ENCODE peak calls at places on chromosome 1, in ten cellular contexts. Q is progenitor cell of endocrine pancreas, H is esophagus muscularis mucosa, O is dorsolateral prefrontal cortex, X is keratinocyte, T is mesothelial cell of epicardium, E is GM20000, U is astrocyte of the cerebellum, L is RWPE1, V is cardiac fibroblast. R is an unnamed sample.

GRCh38 chr1:16241116-16241763 is 4.3 kb upstream of the CPLANE2 start:
- DNase-seq in Q (no peak), H (no peak), O (peak; percentile 31), X (no peak), T (no peak), E (no peak), U (no peak), L (no peak), V (no peak), R (no peak)

GRCh38 chr1:82451191-82451590 is 650.5 kb downstream of the ADGRL2 start:
- DNase-seq in Q (no peak), H (no peak), O (no peak), X (no peak), T (no peak), E (no peak), U (no peak), L (no peak), V (no peak), R (no peak)

GRCh38 chr1:210378721-210379120 is 50.0 kb downstream of the HHAT start:
- DNase-seq in Q (no peak), H (no peak), O (no peak), X (no peak), T (no peak), E (no peak), U (no peak), L (no peak), V (no peak), R (no peak)

GRCh38 chr1:246425895-246426294 is 81.2 kb downstream of the SMYD3 start:
- DNase-seq in Q (no peak), H (no peak), O (no peak), X (no peak), T (no peak), E (no peak), U (no peak), L (no peak), V (no peak), R (no peak)

GRCh38 chr1:165816801-165817497 is 10.5 kb upstream of the UCK2 start:
- DNase-seq in Q (no peak), H (peak; percentile 34), O (no peak), X (no peak), T (no peak), E (no peak), U (no peak), L (no peak), V (no peak), R (no peak)

GRCh38 chr1:74432325-74432724 is 80.1 kb downstream of the LRRC53 start:
- DNase-seq in Q (no peak), H (no peak), O (no peak), X (no peak), T (no peak), E (no peak), U (no peak), L (no peak), V (no peak), R (no peak)

GRCh38 chr1:228287541-228288425 is 79.9 kb downstream of the OBSCN start:
- DNase-seq in Q (no peak), H (no peak), O (peak; percentile 23), X (no peak), T (peak; percentile 16), E (no peak), U (no peak), L (no peak), V (no peak), R (no peak)

GRCh38 chr1:91226741-91227140 is 177.9 kb downstream of the HFM1 start:
- DNase-seq in Q (no peak), H (no peak), O (no peak), X (no peak), T (no peak), E (no peak), U (no peak), L (peak; percentile 6), V (no peak), R (no peak)

GRCh38 chr1:94862718-94863117 is 42.6 kb downstream of the SLC44A3 start:
- DNase-seq in Q (no peak), H (no peak), O (no peak), X (peak; percentile 67), T (no peak), E (no peak), U (no peak), L (peak; percentile 62), V (no peak), R (no peak)

GRCh38 chr1:94865369-94865768 is 45.2 kb downstream of the SLC44A3 start:
- DNase-seq in Q (no peak), H (no peak), O (no peak), X (no peak), T (no peak), E (no peak), U (peak; percentile 73), L (no peak), V (peak; percentile 91), R (no peak)

GRCh38 chr1:94864821-94865220 is 44.7 kb downstream of the SLC44A3 start:
- DNase-seq in Q (no peak), H (no peak), O (no peak), X (no peak), T (no peak), E (no peak), U (no peak), L (no peak), V (no peak), R (no peak)

GRCh38 chr1:94863919-94864318 is 43.8 kb downstream of the SLC44A3 start:
- DNase-seq in Q (no peak), H (no peak), O (no peak), X (peak; percentile 58), T (no peak), E (no peak), U (peak; percentile 75), L (peak; percentile 80), V (peak; percentile 95), R (no peak)

DNA sequence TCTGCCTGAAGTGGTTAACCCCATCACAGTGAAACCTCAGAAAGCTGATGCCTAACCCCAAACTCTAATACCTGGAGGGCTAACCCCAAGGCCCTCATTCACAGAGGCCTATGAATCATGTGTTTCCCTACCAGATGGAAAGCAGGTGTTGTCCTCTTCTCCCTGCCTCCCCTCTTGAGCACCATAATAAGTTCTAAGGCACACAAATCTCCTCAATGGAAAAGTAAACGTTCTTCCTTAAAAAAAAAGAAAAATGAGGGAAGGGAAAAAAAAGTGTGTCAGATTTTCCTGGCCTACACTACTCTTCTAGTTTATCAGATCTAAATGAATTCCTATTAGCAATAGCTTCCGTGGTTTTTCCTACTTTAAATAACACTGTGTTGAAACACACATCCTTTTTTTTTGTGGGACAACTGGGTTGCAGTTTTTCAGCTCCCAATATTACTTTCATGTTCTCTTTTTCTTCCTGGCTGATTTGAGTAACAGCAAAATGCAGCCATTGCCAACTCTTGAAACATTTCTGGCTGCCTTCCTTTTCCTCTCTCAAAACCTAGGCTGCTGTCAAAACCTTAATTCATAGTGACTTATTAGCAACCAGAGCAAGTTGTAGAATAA is 43.2 kb downstream of the SLC44A3 start:
- DNase-seq in Q (no peak), H (no peak), O (no peak), X (peak; percentile 45), T (no peak), E (no peak), U (peak; percentile 53), L (peak; percentile 33), V (peak; percentile 92), R (no peak)
- TF ChIP-seq CTCF in Q (no peak), H (no peak), O (no peak), X (no peak), T (no peak), E (no peak), U (no peak), L (no peak), V (no peak), R (no peak)

GRCh38 chr1:226417350-226417749 is 9.5 kb upstream of the PARP1 start:
- DNase-seq in Q (no peak), H (no peak), O (no peak), X (no peak), T (no peak), E (no peak), U (no peak), L (no peak), V (no peak), R (peak; percentile 65)

GRCh38 chr1:226420328-226420727 is 12.4 kb upstream of the PARP1 start:
- DNase-seq in Q (no peak), H (no peak), O (no peak), X (no peak), T (no peak), E (no peak), U (no peak), L (no peak), V (no peak), R (no peak)

GRCh38 chr1:226417830-226418546 is 10.1 kb upstream of the PARP1 start:
- DNase-seq in Q (no peak), H (no peak), O (no peak), X (no peak), T (no peak), E (no peak), U (no peak), L (no peak), V (no peak), R (no peak)

GRCh38 chr1:226420860-226421259 is 13.0 kb upstream of the PARP1 start:
- DNase-seq in Q (no peak), H (no peak), O (no peak), X (no peak), T (no peak), E (no peak), U (no peak), L (no peak), V (no peak), R (no peak)

DNA sequence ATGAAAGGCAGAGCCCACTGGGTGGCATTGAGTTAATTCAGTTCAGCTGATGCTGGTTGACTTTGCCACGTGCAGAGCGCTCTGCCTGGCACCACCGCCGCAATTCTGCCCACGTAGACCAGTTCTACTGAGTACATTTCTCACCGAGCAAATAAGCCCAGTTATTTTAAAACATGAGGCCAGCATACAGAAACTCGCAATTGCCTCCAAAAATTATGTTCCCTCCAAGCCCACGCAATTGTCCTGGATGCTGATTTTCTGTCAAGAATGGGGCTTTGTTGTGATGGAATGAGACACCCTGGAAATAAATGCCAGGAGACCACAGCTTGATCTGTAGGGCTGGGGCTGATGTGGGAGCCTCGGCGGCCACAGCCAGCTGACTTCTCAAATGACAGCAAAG is 11.4 kb upstream of the PARP1 start:
- DNase-seq in Q (no peak), H (no peak), O (peak; percentile 72), X (no peak), T (no peak), E (no peak), U (no peak), L (no peak), V (no peak), R (no peak)
- TF ChIP-seq CTCF in Q (no peak), H (no peak), O (no peak), X (no peak), T (no peak), E (no peak), U (no peak), L (no peak), V (no peak), R (no peak)

DNA sequence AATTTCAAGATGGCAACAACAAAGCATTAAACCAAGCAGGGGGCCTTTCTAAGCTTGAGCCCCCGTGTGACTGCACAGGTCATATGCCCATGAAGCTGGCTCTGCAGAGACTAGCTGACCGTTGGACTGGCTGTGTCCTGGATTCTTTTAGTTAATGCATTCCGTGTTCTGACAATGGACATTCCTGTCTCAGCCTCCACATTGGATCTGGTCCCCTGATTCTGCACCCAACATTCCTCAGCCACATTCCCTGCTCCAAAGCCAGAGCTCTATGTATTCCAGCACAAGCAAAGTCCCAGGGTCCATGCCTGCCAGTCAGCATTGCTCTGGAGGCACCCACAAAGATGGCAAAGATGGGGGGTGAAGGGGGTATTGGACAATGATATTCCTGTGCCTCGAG is 5.1 kb upstream of the NAV1 start:
- DNase-seq in Q (no peak), H (no peak), O (no peak), X (no peak), T (no peak), E (peak; percentile 2), U (no peak), L (no peak), V (no peak), R (no peak)
- TF ChIP-seq CTCF in Q (no peak), H (no peak), O (no peak), X (no peak), T (no peak), E (no peak), U (no peak), L (no peak), V (no peak), R (no peak)

GRCh38 chr1:157154291-157154690 is 16.1 kb upstream of the ETV3 start:
- DNase-seq in Q (no peak), H (no peak), O (no peak), X (no peak), T (no peak), E (no peak), U (no peak), L (no peak), V (no peak), R (no peak)
- TF ChIP-seq CTCF in Q (no peak), H (no peak), O (no peak), X (no peak), T (no peak), E (no peak), U (no peak), L (no peak), V (no peak), R (no peak)

R was measured in osteocyte.